ENCODE peak calls at places on chromosomes 16 and 17, in seven cellular contexts. One of them, this sample, is unnamed.

GRCh38 chr16:82755570-82756282 is 129.0 kb downstream of the CDH13 start:
- DNase-seq in NCI-H1048: no peak
- DNase-seq in H54: no peak
- DNase-seq in adipocyte: no peak
- DNase-seq in M059J: peak
- DNase-seq in stimulated activated CD8-positive, alpha-beta memory T cell treated with anti-CD3 and anti-CD28 coated beads, Interleukin-2, amount 100 ng/mL, for 48 hours: no peak
- DNase-seq in ovary: no peak
- DNase-seq in this sample: no peak

GRCh38 chr17:41505007-41505835 is at the start of gene KRT13:
- DNase-seq in NCI-H1048: no peak
- DNase-seq in H54: no peak
- DNase-seq in adipocyte: no peak
- DNase-seq in M059J: no peak
- DNase-seq in stimulated activated CD8-positive, alpha-beta memory T cell treated with anti-CD3 and anti-CD28 coated beads, Interleukin-2, amount 100 ng/mL, for 48 hours: no peak
- DNase-seq in ovary: no peak
- DNase-seq in this sample: no peak

GRCh38 chr17:42571435-42572225 is 4.7 kb downstream of the MLX start:
- DNase-seq in NCI-H1048: no peak
- DNase-seq in H54: no peak
- DNase-seq in adipocyte: no peak
- DNase-seq in M059J: no peak
- DNase-seq in stimulated activated CD8-positive, alpha-beta memory T cell treated with anti-CD3 and anti-CD28 coated beads, Interleukin-2, amount 100 ng/mL, for 48 hours: no peak
- DNase-seq in ovary: no peak
- DNase-seq in this sample: no peak

GRCh38 chr17:29238133-29238850 is 8.4 kb upstream of the CRYBA1 start:
- DNase-seq in NCI-H1048: no peak
- DNase-seq in H54: no peak
- DNase-seq in adipocyte: peak
- DNase-seq in M059J: peak
- DNase-seq in stimulated activated CD8-positive, alpha-beta memory T cell treated with anti-CD3 and anti-CD28 coated beads, Interleukin-2, amount 100 ng/mL, for 48 hours: no peak
- DNase-seq in ovary: no peak
- DNase-seq in this sample: peak

GRCh38 chr16:23357761-23358290 is 55.7 kb downstream of the SCNN1B start:
- DNase-seq in NCI-H1048: no peak
- DNase-seq in H54: no peak
- DNase-seq in adipocyte: no peak
- DNase-seq in M059J: no peak
- DNase-seq in stimulated activated CD8-positive, alpha-beta memory T cell treated with anti-CD3 and anti-CD28 coated beads, Interleukin-2, amount 100 ng/mL, for 48 hours: no peak
- DNase-seq in ovary: no peak
- DNase-seq in this sample: no peak

GRCh38 chr16:66843191-66843590 is 1.0 kb upstream of the CA7 start:
- DNase-seq in NCI-H1048: no peak
- DNase-seq in H54: no peak
- DNase-seq in adipocyte: no peak
- DNase-seq in M059J: no peak
- DNase-seq in stimulated activated CD8-positive, alpha-beta memory T cell treated with anti-CD3 and anti-CD28 coated beads, Interleukin-2, amount 100 ng/mL, for 48 hours: no peak
- DNase-seq in ovary: no peak
- DNase-seq in this sample: no peak

GRCh38 chr17:67076290-67076689 is 31.9 kb downstream of the CACNG1 start:
- DNase-seq in NCI-H1048: no peak
- DNase-seq in H54: no peak
- DNase-seq in adipocyte: no peak
- DNase-seq in M059J: no peak
- DNase-seq in stimulated activated CD8-positive, alpha-beta memory T cell treated with anti-CD3 and anti-CD28 coated beads, Interleukin-2, amount 100 ng/mL, for 48 hours: no peak
- DNase-seq in ovary: no peak
- DNase-seq in this sample: no peak

GRCh38 chr17:78019367-78019975 is 61.0 kb downstream of the TNRC6C start:
- DNase-seq in NCI-H1048: no peak
- DNase-seq in H54: no peak
- DNase-seq in adipocyte: peak
- DNase-seq in M059J: peak
- DNase-seq in stimulated activated CD8-positive, alpha-beta memory T cell treated with anti-CD3 and anti-CD28 coated beads, Interleukin-2, amount 100 ng/mL, for 48 hours: no peak
- DNase-seq in ovary: no peak
- DNase-seq in this sample: peak

GRCh38 chr16:81632392-81633146 is 146.5 kb upstream of the PLCG2 start:
- DNase-seq in NCI-H1048: no peak
- DNase-seq in H54: peak
- DNase-seq in adipocyte: peak
- DNase-seq in M059J: peak
- DNase-seq in stimulated activated CD8-positive, alpha-beta memory T cell treated with anti-CD3 and anti-CD28 coated beads, Interleukin-2, amount 100 ng/mL, for 48 hours: peak
- DNase-seq in ovary: no peak
- DNase-seq in this sample: peak

GRCh38 chr17:83082899-83083367 is 3.5 kb downstream of the METRNL start:
- DNase-seq in NCI-H1048: no peak
- DNase-seq in H54: no peak
- DNase-seq in adipocyte: no peak
- DNase-seq in M059J: no peak
- DNase-seq in stimulated activated CD8-positive, alpha-beta memory T cell treated with anti-CD3 and anti-CD28 coated beads, Interleukin-2, amount 100 ng/mL, for 48 hours: no peak
- DNase-seq in ovary: no peak
- DNase-seq in this sample: no peak

GRCh38 chr17:40884708-40885512 is at the start of gene KRT20:
- DNase-seq in NCI-H1048: no peak
- DNase-seq in H54: no peak
- DNase-seq in adipocyte: no peak
- DNase-seq in M059J: no peak
- DNase-seq in stimulated activated CD8-positive, alpha-beta memory T cell treated with anti-CD3 and anti-CD28 coated beads, Interleukin-2, amount 100 ng/mL, for 48 hours: no peak
- DNase-seq in ovary: no peak
- DNase-seq in this sample: no peak

GRCh38 chr16:12160249-12160648 is 183.7 kb downstream of the SNX29 start:
- DNase-seq in NCI-H1048: no peak
- DNase-seq in H54: no peak
- DNase-seq in adipocyte: no peak
- DNase-seq in M059J: no peak
- DNase-seq in stimulated activated CD8-positive, alpha-beta memory T cell treated with anti-CD3 and anti-CD28 coated beads, Interleukin-2, amount 100 ng/mL, for 48 hours: no peak
- DNase-seq in ovary: no peak
- DNase-seq in this sample: no peak

GRCh38 chr17:49361129-49361901 is 735 bp downstream of the ZNF652 start:
- DNase-seq in NCI-H1048: no peak
- DNase-seq in H54: peak
- DNase-seq in adipocyte: peak
- DNase-seq in M059J: peak
- DNase-seq in stimulated activated CD8-positive, alpha-beta memory T cell treated with anti-CD3 and anti-CD28 coated beads, Interleukin-2, amount 100 ng/mL, for 48 hours: peak
- DNase-seq in ovary: peak
- DNase-seq in this sample: no peak

GRCh38 chr17:36182176-36183000 is 6.0 kb upstream of the TBC1D3B start:
- DNase-seq in NCI-H1048: no peak
- DNase-seq in H54: no peak
- DNase-seq in adipocyte: peak
- DNase-seq in M059J: no peak
- DNase-seq in stimulated activated CD8-positive, alpha-beta memory T cell treated with anti-CD3 and anti-CD28 coated beads, Interleukin-2, amount 100 ng/mL, for 48 hours: no peak
- DNase-seq in ovary: peak
- DNase-seq in this sample: no peak

GRCh38 chr17:15952048-15952532 is 7.2 kb downstream of the ADORA2B start:
- DNase-seq in NCI-H1048: no peak
- DNase-seq in H54: no peak
- DNase-seq in adipocyte: no peak
- DNase-seq in M059J: no peak
- DNase-seq in stimulated activated CD8-positive, alpha-beta memory T cell treated with anti-CD3 and anti-CD28 coated beads, Interleukin-2, amount 100 ng/mL, for 48 hours: no peak
- DNase-seq in ovary: no peak
- DNase-seq in this sample: no peak

GRCh38 chr17:33234930-33235685 is 58.0 kb downstream of the ASIC2 start:
- DNase-seq in NCI-H1048: no peak
- DNase-seq in H54: peak
- DNase-seq in adipocyte: peak
- DNase-seq in M059J: peak
- DNase-seq in stimulated activated CD8-positive, alpha-beta memory T cell treated with anti-CD3 and anti-CD28 coated beads, Interleukin-2, amount 100 ng/mL, for 48 hours: no peak
- DNase-seq in ovary: peak
- DNase-seq in this sample: peak

GRCh38 chr17:39979021-39979660 is 1.5 kb upstream of the PSMD3 start:
- DNase-seq in NCI-H1048: no peak
- DNase-seq in H54: peak
- DNase-seq in adipocyte: peak
- DNase-seq in M059J: peak
- DNase-seq in stimulated activated CD8-positive, alpha-beta memory T cell treated with anti-CD3 and anti-CD28 coated beads, Interleukin-2, amount 100 ng/mL, for 48 hours: no peak
- DNase-seq in ovary: no peak
- DNase-seq in this sample: peak

GRCh38 chr16:88892065-88892464 is 25.6 kb upstream of the PABPN1L start:
- DNase-seq in NCI-H1048: no peak
- DNase-seq in H54: no peak
- DNase-seq in adipocyte: no peak
- DNase-seq in M059J: no peak
- DNase-seq in stimulated activated CD8-positive, alpha-beta memory T cell treated with anti-CD3 and anti-CD28 coated beads, Interleukin-2, amount 100 ng/mL, for 48 hours: no peak
- DNase-seq in ovary: no peak
- DNase-seq in this sample: no peak

GRCh38 chr16:30186782-30187555 is 3.6 kb downstream of the CORO1A start:
- DNase-seq in NCI-H1048: no peak
- DNase-seq in H54: no peak
- DNase-seq in adipocyte: peak
- DNase-seq in M059J: no peak
- DNase-seq in stimulated activated CD8-positive, alpha-beta memory T cell treated with anti-CD3 and anti-CD28 coated beads, Interleukin-2, amount 100 ng/mL, for 48 hours: peak
- DNase-seq in ovary: peak
- DNase-seq in this sample: no peak

GRCh38 chr17:55411463-55411855 is 10.2 kb downstream of the MMD start:
- DNase-seq in NCI-H1048: no peak
- DNase-seq in H54: no peak
- DNase-seq in adipocyte: peak
- DNase-seq in M059J: no peak
- DNase-seq in stimulated activated CD8-positive, alpha-beta memory T cell treated with anti-CD3 and anti-CD28 coated beads, Interleukin-2, amount 100 ng/mL, for 48 hours: no peak
- DNase-seq in ovary: no peak
- DNase-seq in this sample: no peak

GRCh38 chr17:17724991-17725852 is 44.0 kb downstream of the RAI1 start:
- DNase-seq in NCI-H1048: no peak
- DNase-seq in H54: no peak
- DNase-seq in adipocyte: no peak
- DNase-seq in M059J: no peak
- DNase-seq in stimulated activated CD8-positive, alpha-beta memory T cell treated with anti-CD3 and anti-CD28 coated beads, Interleukin-2, amount 100 ng/mL, for 48 hours: no peak
- DNase-seq in ovary: no peak
- DNase-seq in this sample: no peak

GRCh38 chr16:68070249-68070725 is 14.9 kb upstream of the NFATC3 start:
- DNase-seq in NCI-H1048: no peak
- DNase-seq in H54: no peak
- DNase-seq in adipocyte: no peak
- DNase-seq in M059J: no peak
- DNase-seq in stimulated activated CD8-positive, alpha-beta memory T cell treated with anti-CD3 and anti-CD28 coated beads, Interleukin-2, amount 100 ng/mL, for 48 hours: no peak
- DNase-seq in ovary: no peak
- DNase-seq in this sample: no peak

GRCh38 chr17:82914375-82914774 is 74.6 kb upstream of the ZNF750 start:
- DNase-seq in NCI-H1048: no peak
- DNase-seq in H54: no peak
- DNase-seq in adipocyte: no peak
- DNase-seq in M059J: no peak
- DNase-seq in stimulated activated CD8-positive, alpha-beta memory T cell treated with anti-CD3 and anti-CD28 coated beads, Interleukin-2, amount 100 ng/mL, for 48 hours: no peak
- DNase-seq in ovary: no peak
- DNase-seq in this sample: no peak

GRCh38 chr16:68083861-68084503 is 1.2 kb upstream of the NFATC3 start:
- DNase-seq in NCI-H1048: no peak
- DNase-seq in H54: no peak
- DNase-seq in adipocyte: peak
- DNase-seq in M059J: peak
- DNase-seq in stimulated activated CD8-positive, alpha-beta memory T cell treated with anti-CD3 and anti-CD28 coated beads, Interleukin-2, amount 100 ng/mL, for 48 hours: no peak
- DNase-seq in ovary: peak
- DNase-seq in this sample: no peak

GRCh38 chr16:73389075-73389474 is 341.1 kb upstream of the ZFHX3 start:
- DNase-seq in NCI-H1048: no peak
- DNase-seq in H54: no peak
- DNase-seq in adipocyte: no peak
- DNase-seq in M059J: no peak
- DNase-seq in stimulated activated CD8-positive, alpha-beta memory T cell treated with anti-CD3 and anti-CD28 coated beads, Interleukin-2, amount 100 ng/mL, for 48 hours: no peak
- DNase-seq in ovary: no peak
- DNase-seq in this sample: peak

GRCh38 chr16:20767577-20767976 is 3.8 kb downstream of the ACSM3 start:
- DNase-seq in NCI-H1048: no peak
- DNase-seq in H54: no peak
- DNase-seq in adipocyte: no peak
- DNase-seq in M059J: no peak
- DNase-seq in stimulated activated CD8-positive, alpha-beta memory T cell treated with anti-CD3 and anti-CD28 coated beads, Interleukin-2, amount 100 ng/mL, for 48 hours: no peak
- DNase-seq in ovary: no peak
- DNase-seq in this sample: no peak

GRCh38 chr16:13873835-13874438 is 46.0 kb upstream of the ERCC4 start:
- DNase-seq in NCI-H1048: no peak
- DNase-seq in H54: no peak
- DNase-seq in adipocyte: peak
- DNase-seq in M059J: peak
- DNase-seq in stimulated activated CD8-positive, alpha-beta memory T cell treated with anti-CD3 and anti-CD28 coated beads, Interleukin-2, amount 100 ng/mL, for 48 hours: no peak
- DNase-seq in ovary: no peak
- DNase-seq in this sample: no peak

GRCh38 chr16:85430523-85431381 is 182.4 kb upstream of the GSE1 start:
- DNase-seq in NCI-H1048: no peak
- DNase-seq in H54: no peak
- DNase-seq in adipocyte: no peak
- DNase-seq in M059J: no peak
- DNase-seq in stimulated activated CD8-positive, alpha-beta memory T cell treated with anti-CD3 and anti-CD28 coated beads, Interleukin-2, amount 100 ng/mL, for 48 hours: no peak
- DNase-seq in ovary: peak
- DNase-seq in this sample: no peak

GRCh38 chr17:83202002-83203000 is 122.9 kb downstream of the METRNL start:
- DNase-seq in NCI-H1048: no peak
- DNase-seq in H54: no peak
- DNase-seq in adipocyte: no peak
- DNase-seq in M059J: peak
- DNase-seq in stimulated activated CD8-positive, alpha-beta memory T cell treated with anti-CD3 and anti-CD28 coated beads, Interleukin-2, amount 100 ng/mL, for 48 hours: no peak
- DNase-seq in ovary: no peak
- DNase-seq in this sample: no peak

GRCh38 chr16:52436646-52437645 is 110.0 kb downstream of the TOX3 start:
- DNase-seq in NCI-H1048: no peak
- DNase-seq in H54: no peak
- DNase-seq in adipocyte: no peak
- DNase-seq in M059J: no peak
- DNase-seq in stimulated activated CD8-positive, alpha-beta memory T cell treated with anti-CD3 and anti-CD28 coated beads, Interleukin-2, amount 100 ng/mL, for 48 hours: no peak
- DNase-seq in ovary: no peak
- DNase-seq in this sample: no peak

GRCh38 chr17:35103271-35103670 is 16.4 kb downstream of the RAD51D start:
- DNase-seq in NCI-H1048: no peak
- DNase-seq in H54: no peak
- DNase-seq in adipocyte: no peak
- DNase-seq in M059J: peak
- DNase-seq in stimulated activated CD8-positive, alpha-beta memory T cell treated with anti-CD3 and anti-CD28 coated beads, Interleukin-2, amount 100 ng/mL, for 48 hours: no peak
- DNase-seq in ovary: no peak
- DNase-seq in this sample: no peak

GRCh38 chr17:37836593-37836992 is 87.6 kb upstream of the TBC1D3K start:
- DNase-seq in NCI-H1048: no peak
- DNase-seq in H54: no peak
- DNase-seq in adipocyte: no peak
- DNase-seq in M059J: no peak
- DNase-seq in stimulated activated CD8-positive, alpha-beta memory T cell treated with anti-CD3 and anti-CD28 coated beads, Interleukin-2, amount 100 ng/mL, for 48 hours: no peak
- DNase-seq in ovary: no peak
- DNase-seq in this sample: no peak

GRCh38 chr16:25065899-25066298 is 45.6 kb upstream of the LCMT1 start:
- DNase-seq in NCI-H1048: no peak
- DNase-seq in H54: no peak
- DNase-seq in adipocyte: no peak
- DNase-seq in M059J: no peak
- DNase-seq in stimulated activated CD8-positive, alpha-beta memory T cell treated with anti-CD3 and anti-CD28 coated beads, Interleukin-2, amount 100 ng/mL, for 48 hours: no peak
- DNase-seq in ovary: no peak
- DNase-seq in this sample: no peak

GRCh38 chr17:8941980-8942617 is 23.4 kb downstream of the PIK3R5 start:
- DNase-seq in NCI-H1048: no peak
- DNase-seq in H54: no peak
- DNase-seq in adipocyte: no peak
- DNase-seq in M059J: no peak
- DNase-seq in stimulated activated CD8-positive, alpha-beta memory T cell treated with anti-CD3 and anti-CD28 coated beads, Interleukin-2, amount 100 ng/mL, for 48 hours: no peak
- DNase-seq in ovary: no peak
- DNase-seq in this sample: no peak

GRCh38 chr16:4323071-4323844 is 7.4 kb downstream of the GLIS2 start:
- DNase-seq in NCI-H1048: no peak
- DNase-seq in H54: no peak
- DNase-seq in adipocyte: no peak
- DNase-seq in M059J: no peak
- DNase-seq in stimulated activated CD8-positive, alpha-beta memory T cell treated with anti-CD3 and anti-CD28 coated beads, Interleukin-2, amount 100 ng/mL, for 48 hours: no peak
- DNase-seq in ovary: no peak
- DNase-seq in this sample: no peak